ENCODE peak calls at places on chromosome 2, in nine cellular contexts. X is ecto neural progenitor cell; S is GM23248; P is globus pallidus; W is pancreas; J is activated CD4-positive, alpha-beta T cell treated with anti-CD3 and anti-CD28 coated beads, Interleukin-2, amount 50 U/mL, for 4 hours; M is SK-N-SH; B is activated T-helper 1 cell treated with Interleukin-2 at 50 U/mL for 16 hours; Z is Daoy. N is an unnamed sample.
A peak's percentile ranks its signal among the peaks of the same experiment; 100 is the strongest.

GRCh38 chr2:96890252-96890651 is 20.4 kb upstream of the SEMA4C start:
- DNase-seq in X (no peak), S (no peak), P (no peak), W (no peak), J (no peak), M (no peak), B (no peak), Z (no peak), N (no peak)

GRCh38 chr2:42928692-42929576 is 136.6 kb upstream of the HAAO start:
- DNase-seq in X (no peak), S (peak; percentile 62), P (no peak), W (no peak), J (no peak), M (peak; percentile 76), B (no peak), Z (peak; percentile 45), N (no peak)

GRCh38 chr2:119366161-119366648 is 429 bp downstream of the C2orf76 start:
- DNase-seq in X (no peak), S (peak; percentile 63), P (no peak), W (no peak), J (no peak), M (no peak), B (no peak), Z (peak; percentile 7), N (peak; percentile 64)

GRCh38 chr2:100799701-100800100 is 20.2 kb upstream of the NPAS2 start:
- DNase-seq in X (no peak), S (no peak), P (no peak), W (no peak), J (no peak), M (no peak), B (no peak), Z (no peak), N (no peak)

GRCh38 chr2:99635710-99636431 is 146.1 kb upstream of the REV1 start:
- DNase-seq in X (no peak), S (peak; percentile 16), P (no peak), W (no peak), J (no peak), M (no peak), B (no peak), Z (peak; percentile 14), N (peak; percentile 22)

GRCh38 chr2:197108758-197109157 is 182.3 kb upstream of the PGAP1 start:
- DNase-seq in X (no peak), S (peak; percentile 95), P (peak; percentile 71), W (no peak), J (no peak), M (peak; percentile 36), B (no peak), Z (peak; percentile 51), N (peak; percentile 71)

GRCh38 chr2:95346236-95346737 is 49.1 kb downstream of the KCNIP3 start:
- DNase-seq in X (peak; percentile 54), S (peak; percentile 86), P (peak; percentile 21), W (peak; percentile 80), J (no peak), M (peak; percentile 68), B (no peak), Z (peak; percentile 80), N (no peak)

GRCh38 chr2:25335971-25336370 is 5.8 kb downstream of the DNMT3A start:
- DNase-seq in X (peak; percentile 46), S (no peak), P (no peak), W (no peak), J (no peak), M (peak; percentile 83), B (no peak), Z (no peak), N (no peak)

GRCh38 chr2:47301277-47301618 is 101.7 kb upstream of the MSH2 start:
- DNase-seq in X (no peak), S (no peak), P (no peak), W (no peak), J (no peak), M (no peak), B (no peak), Z (no peak), N (no peak)

GRCh38 chr2:173077506-173078177 is 2.0 kb downstream of the MAP3K20 start:
- DNase-seq in X (no peak), S (peak; percentile 49), P (no peak), W (no peak), J (no peak), M (no peak), B (no peak), Z (no peak), N (no peak)

GRCh38 chr2:170396799-170397459 is 219.0 kb downstream of the MYO3B start:
- DNase-seq in X (no peak), S (peak; percentile 37), P (no peak), W (no peak), J (no peak), M (peak; percentile 15), B (no peak), Z (no peak), N (no peak)

GRCh38 chr2:121776885-121777698 is 21.6 kb downstream of the TSN start:
- DNase-seq in X (no peak), S (no peak), P (no peak), W (no peak), J (no peak), M (no peak), B (no peak), Z (no peak), N (no peak)

GRCh38 chr2:9112079-9112721 is 94.4 kb upstream of the ASAP2 start:
- DNase-seq in X (no peak), S (peak; percentile 97), P (no peak), W (no peak), J (no peak), M (peak; percentile 58), B (no peak), Z (peak; percentile 95), N (no peak)

GRCh38 chr2:130864830-130865229 is 28.1 kb downstream of the ARHGEF4 start:
- DNase-seq in X (no peak), S (peak; percentile 27), P (no peak), W (peak; percentile 81), J (no peak), M (no peak), B (no peak), Z (peak; percentile 52), N (no peak)

GRCh38 chr2:10091182-10091932 is 11.1 kb upstream of the CYS1 start:
- DNase-seq in X (no peak), S (no peak), P (no peak), W (peak; percentile 43), J (peak; percentile 25), M (no peak), B (no peak), Z (no peak), N (no peak)

GRCh38 chr2:26203906-26204305 is 31.0 kb downstream of the GAREM2 start:
- DNase-seq in X (no peak), S (no peak), P (no peak), W (no peak), J (no peak), M (no peak), B (no peak), Z (no peak), N (no peak)

GRCh38 chr2:34266908-34267697 is 668.0 kb upstream of the FAM98A start:
- DNase-seq in X (no peak), S (no peak), P (no peak), W (no peak), J (no peak), M (no peak), B (no peak), Z (no peak), N (no peak)

GRCh38 chr2:151976945-151977353 is 121.9 kb downstream of the CACNB4 start:
- DNase-seq in X (no peak), S (no peak), P (no peak), W (no peak), J (no peak), M (no peak), B (no peak), Z (no peak), N (no peak)

GRCh38 chr2:96207778-96208143 is 866 bp downstream of the STARD7 start:
- DNase-seq in X (no peak), S (no peak), P (no peak), W (no peak), J (peak; percentile 3), M (no peak), B (no peak), Z (no peak), N (no peak)

GRCh38 chr2:171702781-171703556 is 15.7 kb downstream of the DYNC1I2 start:
- DNase-seq in X (no peak), S (peak; percentile 70), P (no peak), W (no peak), J (no peak), M (no peak), B (no peak), Z (no peak), N (no peak)

GRCh38 chr2:183292028-183292427 is 167.8 kb downstream of the NUP35 start:
- DNase-seq in X (no peak), S (no peak), P (no peak), W (no peak), J (no peak), M (no peak), B (no peak), Z (no peak), N (no peak)

GRCh38 chr2:136188086-136188485 is 70.1 kb upstream of the CXCR4 start:
- DNase-seq in X (no peak), S (no peak), P (no peak), W (no peak), J (no peak), M (no peak), B (no peak), Z (no peak), N (no peak)

GRCh38 chr2:78202986-78203670 is 681.0 kb upstream of the LRRTM4 start:
- DNase-seq in X (no peak), S (no peak), P (peak; percentile 36), W (no peak), J (no peak), M (no peak), B (no peak), Z (peak; percentile 74), N (peak; percentile 40)

GRCh38 chr2:161992526-161992925 is 81.5 kb downstream of the DPP4 start:
- DNase-seq in X (no peak), S (no peak), P (no peak), W (no peak), J (peak; percentile 55), M (no peak), B (peak; percentile 47), Z (peak; percentile 24), N (no peak)

GRCh38 chr2:1591978-1592907 is 152.1 kb downstream of the PXDN start:
- DNase-seq in X (peak; percentile 84), S (peak; percentile 46), P (no peak), W (peak; percentile 68), J (no peak), M (peak; percentile 83), B (no peak), Z (peak; percentile 98), N (peak; percentile 15)

GRCh38 chr2:120219766-120220165 is 3.4 kb downstream of the TMEM185B start:
- DNase-seq in X (no peak), S (no peak), P (no peak), W (peak; percentile 21), J (no peak), M (peak; percentile 6), B (no peak), Z (no peak), N (no peak)